ENCODE peak calls at places on chromosomes 4 and X, in six cellular contexts. M is GM12892, S is H1, U is K562, T is GM12878, O is HepG2. G is an unnamed sample.

GRCh38 chrX:44305921-44306320 is 37.6 kb downstream of the EFHC2 start:
- DNase-seq in U (no peak), S (no peak), T (no peak), O (no peak), M (no peak), G (no peak)

GRCh38 chr4:87243426-87244053 is 23.1 kb upstream of the KLHL8 start:
- DNase-seq in S (no peak), O (no peak), U (no peak), M (no peak), T (no peak), G (no peak)

GRCh38 chr4:16721618-16722291 is 176.7 kb downstream of the LDB2 start:
- DNase-seq in S (no peak), O (peak), T (no peak), M (no peak), U (peak), G (no peak)

GRCh38 chr4:176708771-176709311 is 83.9 kb downstream of the VEGFC start:
- DNase-seq in M (no peak), U (no peak), O (no peak), S (no peak), T (no peak), G (no peak)

GRCh38 chr4:183722738-183723560 is 63.9 kb downstream of the TRAPPC11 start:
- DNase-seq in T (peak), M (peak), U (no peak), S (peak), O (no peak), G (peak)

GRCh38 chrX:54891573-54891972 is 29.1 kb upstream of the TRO start:
- DNase-seq in S (no peak), T (no peak), O (peak), M (no peak), U (peak), G (no peak)

GRCh38 chrX:110143454-110144210 is 140.7 kb downstream of the TMEM164 start:
- DNase-seq in S (no peak), M (no peak), O (no peak), T (no peak), U (no peak), G (no peak)

GRCh38 chrX:136185409-136186022 is 38.2 kb downstream of the FHL1 start:
- DNase-seq in M (no peak), O (no peak), T (no peak), S (no peak), U (no peak), G (no peak)

GRCh38 chrX:39729834-39730670 is 367.7 kb downstream of the BCOR start:
- DNase-seq in M (no peak), T (no peak), O (no peak), U (peak), S (no peak), G (no peak)

GRCh38 chrX:20743054-20743453 is 476.3 kb upstream of the RPS6KA3 start:
- DNase-seq in O (no peak), T (no peak), M (no peak), S (no peak), U (no peak), G (no peak)

GRCh38 chrX:109732319-109732779 is 708 bp downstream of the ACSL4 start:
- DNase-seq in M (no peak), U (peak), S (no peak), T (no peak), O (no peak), G (peak)

GRCh38 chrX:71533850-71534515 is 1.1 kb downstream of the OGT start:
- DNase-seq in M (no peak), S (no peak), U (peak), O (peak), T (no peak), G (no peak)

GRCh38 chrX:133005038-133005437 is 46.6 kb upstream of the HS6ST2 start:
- DNase-seq in O (peak), S (no peak), T (no peak), M (no peak), U (peak), G (no peak)

GRCh38 chr4:139849219-139849618 is 183.6 kb downstream of the MGST2 start:
- DNase-seq in M (no peak), O (peak), S (no peak), T (no peak), U (no peak), G (no peak)

GRCh38 chr4:146061610-146062324 is 113.8 kb upstream of the LSM6 start:
- DNase-seq in M (no peak), S (no peak), O (no peak), T (no peak), U (no peak), G (no peak)

GRCh38 chr4:153154010-153154975 is 50.0 kb upstream of the TRIM2 start:
- DNase-seq in M (no peak), T (no peak), O (no peak), S (no peak), U (no peak), G (no peak)

GRCh38 chr4:155582971-155583437 is 83.6 kb upstream of the GUCY1A1 start:
- DNase-seq in T (no peak), M (no peak), O (no peak), S (no peak), U (no peak), G (no peak)

GRCh38 chr4:98746530-98746929 is 88.1 kb upstream of the TSPAN5 start:
- DNase-seq in S (no peak), O (no peak), M (no peak), T (no peak), U (no peak), G (no peak)

GRCh38 chr4:40846556-40846955 is 96.8 kb downstream of the NSUN7 start:
- DNase-seq in S (no peak), O (no peak), T (no peak), U (no peak), M (no peak), G (no peak)

GRCh38 chrX:153102436-153102835 is 30.2 kb downstream of the PNMA6A start:
- DNase-seq in M (no peak), S (no peak), T (no peak), U (no peak), O (peak), G (no peak)
- TF ChIP-seq POLR2A in M (no peak), S (no peak), T (no peak), U (no peak), O (no peak), G (no peak)

DNA sequence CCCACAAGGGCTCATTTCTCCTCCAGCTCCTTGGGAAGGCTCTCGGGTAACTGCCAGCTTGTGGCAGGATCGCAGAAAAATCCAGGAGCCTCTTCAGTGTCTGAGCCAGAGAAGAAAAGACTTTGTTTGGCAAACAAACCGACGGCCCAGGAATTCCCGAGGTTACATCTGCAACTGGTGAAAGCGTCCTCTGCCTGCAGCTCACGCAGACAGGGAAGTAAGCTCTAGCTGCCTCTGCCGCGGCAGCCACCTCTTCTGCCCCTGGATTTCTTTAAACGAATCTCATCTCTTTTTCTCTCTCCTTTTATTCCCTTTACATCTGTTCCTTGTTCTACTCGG is 289 bp downstream of the DCHS2 start:
- DNase-seq in T (no peak), M (peak), U (no peak), S (no peak), O (no peak), G (peak)
- TF ChIP-seq POLR2AphosphoS5 in T (no peak), M (no peak), U (no peak), S (no peak), O (no peak), G (no peak)

GRCh38 chrX:69313622-69314290 is 148.5 kb upstream of the PJA1 start:
- DNase-seq in U (no peak), M (no peak), O (no peak), T (no peak), S (no peak), G (no peak)

GRCh38 chrX:69317721-69318120 is 152.5 kb upstream of the PJA1 start:
- DNase-seq in S (no peak), O (no peak), T (no peak), M (no peak), U (no peak), G (no peak)

GRCh38 chrX:69318651-69319305 is 153.5 kb upstream of the PJA1 start:
- DNase-seq in S (no peak), O (no peak), T (no peak), U (no peak), M (no peak), G (no peak)

GRCh38 chrX:69312141-69312670 is 147.0 kb upstream of the PJA1 start:
- DNase-seq in U (no peak), O (no peak), S (no peak), M (no peak), T (no peak), G (no peak)

GRCh38 chrX:69314436-69315348 is 149.4 kb upstream of the PJA1 start:
- DNase-seq in T (no peak), U (no peak), M (peak), O (no peak), S (no peak), G (no peak)
- TF ChIP-seq TAF1 in T (no peak), U (no peak), M (no peak), O (no peak), S (no peak), G (no peak)

GRCh38 chr4:47798165-47798564 is 39.7 kb downstream of the CORIN start:
- DNase-seq in S (no peak), O (no peak), T (no peak), U (no peak), M (no peak), G (no peak)
- TF ChIP-seq POLR2A in S (no peak), O (no peak), T (no peak), U (no peak), M (no peak), G (no peak)

DNA sequence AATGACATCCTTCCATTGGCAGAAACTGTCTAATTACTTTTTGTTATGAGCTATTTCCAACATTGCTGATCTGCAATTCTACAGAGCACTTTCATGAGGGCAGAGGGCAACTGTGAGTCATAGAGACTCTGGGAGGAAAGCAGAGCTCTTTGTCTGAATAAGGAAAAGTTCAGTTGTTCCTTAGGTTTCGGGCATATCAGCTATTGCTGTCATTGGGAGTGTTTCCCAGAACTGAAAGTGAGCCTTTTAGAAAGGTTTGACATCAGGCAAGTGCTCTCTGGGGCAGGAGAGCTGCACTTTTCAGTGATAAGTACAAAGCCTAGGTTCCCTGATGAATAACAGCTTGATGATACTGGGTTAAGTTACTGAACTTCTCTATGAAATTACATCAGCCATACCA is 119.2 kb upstream of the EDNRA start:
- DNase-seq in O (no peak), M (no peak), T (no peak), U (no peak), S (no peak), G (no peak)
- TF ChIP-seq POLR2AphosphoS5 in O (no peak), M (no peak), T (no peak), U (no peak), S (no peak), G (no peak)

GRCh38 chr4:48945981-48946380 is 39.4 kb upstream of the OCIAD2 start:
- DNase-seq in M (no peak), T (no peak), O (no peak), S (no peak), U (no peak), G (no peak)

GRCh38 chr4:48947731-48948130 is 38.3 kb upstream of the CWH43 start:
- DNase-seq in M (no peak), T (no peak), S (no peak), O (no peak), U (peak), G (no peak)

GRCh38 chr4:48949086-48949485 is 37.0 kb upstream of the CWH43 start:
- DNase-seq in T (no peak), S (no peak), O (no peak), U (no peak), M (no peak), G (no peak)

GRCh38 chr4:48954314-48954713 is 31.8 kb upstream of the CWH43 start:
- DNase-seq in O (no peak), T (no peak), M (no peak), U (no peak), S (no peak), G (no peak)

DNA sequence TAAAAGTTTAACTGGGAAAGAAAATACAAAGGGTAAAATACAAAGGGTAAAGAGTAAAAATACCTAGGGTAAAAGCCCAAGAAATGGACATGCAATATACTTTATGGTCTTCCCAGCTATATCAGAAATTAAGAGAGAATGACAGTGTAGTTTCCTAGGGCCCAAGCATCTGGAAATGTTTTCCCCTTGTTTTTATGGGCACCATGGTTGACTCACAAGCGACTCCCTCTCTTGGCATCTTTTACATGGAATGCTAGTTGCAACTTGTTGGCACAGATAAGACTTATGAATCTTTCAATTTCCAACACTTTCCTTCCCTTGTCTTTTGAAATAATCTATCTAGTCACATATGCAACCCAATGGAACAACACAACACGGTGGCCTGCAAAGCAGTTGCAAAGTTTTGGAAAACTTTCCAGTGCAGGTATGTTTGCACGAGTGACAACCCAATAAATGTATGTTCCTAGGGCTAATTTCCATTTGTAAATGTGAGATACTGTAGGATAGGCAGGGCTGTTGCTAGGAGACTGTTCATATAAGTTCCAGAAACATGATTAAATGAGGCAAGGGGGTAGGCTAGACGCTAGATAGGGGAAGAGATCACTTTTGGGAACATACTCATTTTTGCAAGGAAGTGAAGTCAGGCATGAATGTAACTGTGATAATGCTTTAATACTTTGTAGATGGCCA is 36.4 kb upstream of the CWH43 start:
- DNase-seq in S (no peak), U (no peak), O (no peak), M (no peak), T (no peak), G (no peak)
- TF ChIP-seq TAF1 in S (no peak), U (no peak), O (no peak), M (no peak), T (no peak), G (no peak)

GRCh38 chrX:107566603-107567262 is 61.6 kb upstream of the PRPS1 start:
- DNase-seq in U (no peak), S (no peak), T (no peak), O (no peak), M (no peak), G (no peak)
- TF ChIP-seq POLR2A in U (no peak), S (no peak), T (no peak), O (no peak), M (no peak), G (no peak)

DNA sequence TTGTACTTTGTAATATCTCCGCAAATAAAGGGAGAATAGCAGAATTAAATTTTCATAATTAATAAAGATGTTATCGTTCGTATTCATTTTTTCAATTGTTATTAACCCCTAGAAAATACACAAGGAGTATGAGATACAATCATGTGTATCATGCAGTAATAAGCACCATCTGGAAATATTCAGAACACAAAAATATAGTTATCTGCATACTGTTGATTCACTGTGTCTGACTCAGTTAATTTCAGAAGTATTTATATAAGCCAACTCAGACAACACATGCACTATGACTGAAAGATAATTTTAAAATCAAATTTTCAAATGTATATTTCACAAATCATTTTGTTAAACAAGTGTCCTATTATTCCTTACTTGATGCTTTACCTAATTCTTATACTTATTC is 1954.8 kb downstream of the ARAP2 start:
- DNase-seq in U (no peak), O (no peak), S (no peak), M (no peak), T (no peak), G (no peak)
- TF ChIP-seq POLR2AphosphoS5 in U (no peak), O (no peak), S (no peak), M (no peak), T (no peak), G (no peak)